ENCODE peak calls at places on chromosomes 2 and 18, in six cellular contexts. O is stimulated activated CD4-positive, alpha-beta T cell treated with anti-CD3 and anti-CD28 coated beads, Interleukin-15, amount 100 ng/mL, for 1 hour; R is heart left ventricle; A is effector memory CD4-positive, alpha-beta T cell; X is GM20000; H is activated T-cell treated with anti-CD3 and anti-CD28 coated beads for 48 hours. D is an unnamed sample.

GRCh38 chr2:1717129-1717528 is 27.2 kb downstream of the PXDN start:
- DNase-seq in R (no peak), H (no peak), A (no peak), O (no peak), X (no peak), D (no peak)

GRCh38 chr2:43107679-43108078 is 118.7 kb downstream of the ZFP36L2 start:
- DNase-seq in O (no peak), R (no peak), X (no peak), A (no peak), H (no peak), D (no peak)

GRCh38 chr18:37565985-37566478 is 434 bp upstream of the CELF4 start:
- DNase-seq in A (no peak), R (peak), O (no peak), H (no peak), X (peak), D (no peak)

GRCh38 chr2:187966924-187967323 is 324.8 kb upstream of the GULP1 start:
- DNase-seq in X (no peak), O (no peak), A (no peak), H (no peak), R (no peak), D (no peak)

GRCh38 chr2:26847663-26848335 is at the start of gene DPYSL5:
- DNase-seq in O (no peak), X (peak), H (no peak), R (peak), A (no peak), D (no peak)

GRCh38 chr2:192194065-192194865 is 468 bp downstream of the TMEFF2 start:
- DNase-seq in R (peak), X (peak), H (peak), A (no peak), O (no peak), D (no peak)

GRCh38 chr2:45178854-45179253 is 169.6 kb upstream of the SIX2 start:
- DNase-seq in X (no peak), R (no peak), O (no peak), H (no peak), A (no peak), D (no peak)

GRCh38 chr2:182821172-182821571 is 45.3 kb downstream of the FRZB start:
- DNase-seq in O (no peak), X (no peak), A (no peak), H (no peak), R (no peak), D (no peak)

GRCh38 chr2:40271066-40271465 is 180.8 kb downstream of the SLC8A1 start:
- DNase-seq in X (no peak), R (no peak), H (no peak), O (no peak), A (no peak), D (no peak)

GRCh38 chr2:68466361-68466777 is 725 bp downstream of the FBXO48 start:
- DNase-seq in R (no peak), A (peak), X (peak), O (no peak), H (peak), D (peak)

GRCh38 chr2:170229744-170230143 is 51.8 kb downstream of the MYO3B start:
- DNase-seq in H (no peak), O (no peak), A (no peak), X (no peak), R (no peak), D (no peak)

GRCh38 chr2:64081046-64081445 is 61.8 kb upstream of the VPS54 start:
- DNase-seq in O (no peak), R (no peak), A (no peak), X (no peak), H (no peak), D (no peak)

GRCh38 chr2:54444503-54444902 is 11.6 kb upstream of the SPTBN1 start:
- DNase-seq in X (no peak), A (no peak), H (no peak), O (no peak), R (peak), D (no peak)

GRCh38 chr2:218671077-218671653 is 637 bp downstream of the RNF25 start:
- DNase-seq in H (no peak), R (no peak), O (no peak), X (no peak), A (no peak), D (no peak)

GRCh38 chr2:71466301-71467179 is 13.2 kb downstream of the DYSF start:
- DNase-seq in A (no peak), R (peak), H (no peak), O (no peak), X (peak), D (no peak)

GRCh38 chr2:3633089-3633981 is 24.7 kb upstream of the ALLC start:
- DNase-seq in O (no peak), R (no peak), H (no peak), A (no peak), X (no peak), D (no peak)

GRCh38 chr2:222671259-222672067 is at the start of gene MOGAT1:
- DNase-seq in H (no peak), A (no peak), X (no peak), R (peak), O (no peak), D (no peak)

GRCh38 chr18:52090005-52090404 is 250.0 kb upstream of the DCC start:
- DNase-seq in O (no peak), R (no peak), A (no peak), X (no peak), H (no peak), D (no peak)

GRCh38 chr2:62475172-62476011 is 30.6 kb downstream of the TMEM17 start:
- DNase-seq in R (peak), O (no peak), H (no peak), A (no peak), X (no peak), D (no peak)

GRCh38 chr2:148603562-148603920 is 41.0 kb upstream of the EPC2 start:
- DNase-seq in R (no peak), A (no peak), X (peak), O (no peak), H (no peak), D (no peak)

GRCh38 chr2:33577084-33577483 is 22.0 kb downstream of the FAM98A start:
- DNase-seq in A (no peak), R (no peak), X (no peak), O (no peak), H (no peak), D (no peak)

GRCh38 chr2:240672076-240672700 is 10.5 kb downstream of the AQP12B start:
- DNase-seq in R (no peak), A (no peak), H (no peak), O (no peak), X (no peak), D (no peak)

GRCh38 chr2:188207554-188207953 is 84.1 kb upstream of the GULP1 start:
- DNase-seq in X (no peak), O (no peak), H (no peak), R (no peak), A (no peak), D (no peak)

GRCh38 chr2:240760121-240760520 is 59.9 kb downstream of the KIF1A start:
- DNase-seq in R (no peak), X (no peak), O (no peak), A (no peak), H (no peak), D (no peak)

D was measured in T follicular helper cell.